ENCODE peak calls at places on chromosomes 11 and 22, in five cellular contexts. U is left ventricle myocardium inferior, W is thoracic aorta, I is epithelial cell of esophagus, J is lower lobe of right lung. X is an unnamed sample.

GRCh38 chr11:3169952-3170755 is 5.0 kb upstream of the OSBPL5 start:
- DNase-seq in U (no peak), W (no peak), I (no peak), J (peak; percentile 43), X (no peak)

GRCh38 chr11:120404495-120404894 is 68.3 kb downstream of the ARHGEF12 start:
- DNase-seq in U (no peak), W (no peak), I (no peak), J (no peak), X (no peak)

GRCh38 chr22:32649515-32650200 is 151.8 kb upstream of the TIMP3 start:
- DNase-seq in U (no peak), W (peak; percentile 16), I (no peak), J (no peak), X (no peak)

GRCh38 chr22:42326786-42327185 is 56.3 kb upstream of the TCF20 start:
- DNase-seq in U (no peak), W (no peak), I (peak; percentile 24), J (no peak), X (no peak)

GRCh38 chr22:19604711-19605268 is 80.6 kb upstream of the CLDN5 start:
- DNase-seq in U (no peak), W (no peak), I (no peak), J (no peak), X (no peak)

GRCh38 chr11:10409207-10409661 is 45.8 kb upstream of the AMPD3 start:
- DNase-seq in U (no peak), W (no peak), I (no peak), J (no peak), X (no peak)

GRCh38 chr11:117187007-117187406 is 8.5 kb downstream of the SIDT2 start:
- DNase-seq in U (no peak), W (no peak), I (no peak), J (peak; percentile 40), X (no peak)

GRCh38 chr11:64343740-64344133 is 3.7 kb downstream of the CCDC88B start:
- DNase-seq in U (no peak), W (no peak), I (peak; percentile 37), J (no peak), X (no peak)

GRCh38 chr11:129533395-129533794 is 157.7 kb downstream of the BARX2 start:
- DNase-seq in U (no peak), W (no peak), I (no peak), J (no peak), X (no peak)

DNA sequence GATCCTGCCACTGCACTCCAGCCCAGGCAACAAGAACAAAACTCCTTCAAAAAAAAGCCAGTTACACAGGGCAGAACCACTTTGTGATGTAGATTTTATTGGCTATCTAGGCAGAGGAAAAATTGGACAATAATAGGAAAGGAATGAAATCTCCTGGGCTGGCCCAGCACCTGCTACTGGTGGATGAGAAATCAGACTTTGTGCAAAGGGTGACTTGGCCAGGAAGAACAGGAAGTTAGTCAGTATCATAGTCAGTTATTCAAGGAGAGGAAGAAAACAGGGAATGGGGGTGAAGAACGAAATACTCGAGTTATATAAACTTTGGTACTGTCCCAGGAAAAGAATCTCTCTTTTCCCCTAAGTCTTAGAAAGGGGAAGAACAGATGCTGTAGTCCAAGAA is 11.0 kb upstream of the SPTBN2 start:
- DNase-seq in U (no peak), W (no peak), I (peak; percentile 68), J (no peak), X (no peak)
- TF ChIP-seq CTCF in U (no peak), W (no peak), I (no peak), J (no peak), X (no peak)

GRCh38 chr22:41226728-41227655 is 13.7 kb downstream of the CHADL start:
- DNase-seq in U (no peak), W (no peak), I (no peak), J (peak; percentile 58), X (no peak)

GRCh38 chr22:41229215-41229614 is 11.5 kb downstream of the CHADL start:
- DNase-seq in U (no peak), W (no peak), I (no peak), J (no peak), X (no peak)

GRCh38 chr22:41217553-41218157 is 12.5 kb downstream of the L3MBTL2 start:
- DNase-seq in U (peak; percentile 80), W (no peak), I (peak; percentile 87), J (peak; percentile 85), X (peak; percentile 53)

GRCh38 chr22:41222846-41223507 is 17.8 kb downstream of the CHADL start:
- DNase-seq in U (no peak), W (no peak), I (no peak), J (no peak), X (no peak)

DNA sequence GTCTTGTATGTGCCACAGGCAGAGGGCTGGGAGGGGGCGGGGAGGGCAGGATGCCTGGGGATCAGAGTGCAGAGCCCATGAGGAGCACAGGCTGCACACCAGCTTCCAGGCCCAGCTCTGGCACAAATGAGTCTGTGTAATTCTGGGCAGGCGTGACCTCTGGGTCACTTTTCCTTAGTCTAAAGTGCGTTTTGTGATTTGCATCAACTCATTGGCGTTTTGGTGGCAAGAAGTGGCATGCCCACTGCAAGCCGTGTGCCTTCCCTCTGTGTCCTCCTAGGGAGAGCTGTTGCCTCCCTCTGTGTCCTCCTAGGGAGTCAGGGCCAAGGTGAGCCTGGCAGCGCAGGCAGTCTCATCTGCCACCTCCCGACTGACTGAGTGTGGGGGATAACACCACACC is 17.2 kb downstream of the CHADL start:
- DNase-seq in U (no peak), W (no peak), I (no peak), J (no peak), X (no peak)
- TF ChIP-seq CTCF in U (no peak), W (no peak), I (no peak), J (no peak), X (no peak)

GRCh38 chr11:4891996-4892640 is 10.4 kb downstream of the OR51T1 start:
- DNase-seq in U (no peak), W (no peak), I (peak; percentile 58), J (no peak), X (no peak)
- TF ChIP-seq CTCF in U (no peak), W (no peak), I (no peak), J (no peak), X (peak; percentile 16)

DNA sequence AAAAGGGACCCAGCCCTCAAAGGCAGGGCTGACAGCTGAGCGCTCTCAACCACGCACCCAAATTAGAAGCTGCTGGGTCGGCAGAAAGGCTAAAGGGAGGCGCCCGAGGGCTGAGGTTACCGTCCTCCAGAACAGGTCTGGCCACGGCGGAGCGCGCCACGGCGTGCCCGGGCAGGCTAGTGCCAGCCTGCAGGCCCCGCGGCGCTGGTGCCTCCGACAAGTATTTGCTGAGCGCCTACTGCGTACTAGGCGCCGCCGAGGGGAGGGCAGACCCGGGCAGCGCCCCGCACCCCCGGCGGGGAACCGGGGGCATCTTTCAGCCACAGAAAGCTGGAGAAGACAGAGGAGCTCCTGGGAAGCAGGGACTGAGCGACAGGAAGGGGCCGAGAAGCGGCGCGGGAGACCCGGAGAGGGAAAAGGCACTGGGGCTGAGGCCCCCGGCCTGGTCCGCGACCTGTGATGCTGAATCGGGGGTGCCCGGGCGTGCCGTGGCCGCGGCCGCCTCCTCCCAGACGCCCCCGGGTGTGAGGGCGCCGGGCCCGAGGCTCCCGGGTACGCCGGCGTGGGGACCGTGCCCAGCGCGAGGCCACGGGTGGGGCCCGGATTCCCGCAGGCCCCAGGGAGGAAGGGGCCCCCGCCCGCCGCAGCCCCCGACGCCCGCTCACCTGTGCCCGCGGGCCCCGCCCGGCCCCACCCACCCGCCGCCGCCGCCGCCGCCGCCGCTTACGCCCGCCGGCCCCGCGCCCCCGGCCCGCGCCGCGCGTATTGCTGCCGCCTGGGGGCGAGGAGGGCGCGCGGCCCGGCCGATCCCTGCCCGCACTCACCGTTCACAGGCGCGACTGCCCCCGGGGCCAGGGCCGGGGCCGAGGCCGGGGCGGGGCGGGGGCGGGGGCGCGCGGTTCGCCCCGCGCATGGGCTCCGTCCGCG is 521 bp downstream of the HRAS start:
- DNase-seq in U (peak; percentile 26), W (no peak), I (peak; percentile 97), J (peak; percentile 75), X (no peak)
- TF ChIP-seq CTCF in U (no peak), W (no peak), I (no peak), J (no peak), X (peak; percentile 3)

DNA sequence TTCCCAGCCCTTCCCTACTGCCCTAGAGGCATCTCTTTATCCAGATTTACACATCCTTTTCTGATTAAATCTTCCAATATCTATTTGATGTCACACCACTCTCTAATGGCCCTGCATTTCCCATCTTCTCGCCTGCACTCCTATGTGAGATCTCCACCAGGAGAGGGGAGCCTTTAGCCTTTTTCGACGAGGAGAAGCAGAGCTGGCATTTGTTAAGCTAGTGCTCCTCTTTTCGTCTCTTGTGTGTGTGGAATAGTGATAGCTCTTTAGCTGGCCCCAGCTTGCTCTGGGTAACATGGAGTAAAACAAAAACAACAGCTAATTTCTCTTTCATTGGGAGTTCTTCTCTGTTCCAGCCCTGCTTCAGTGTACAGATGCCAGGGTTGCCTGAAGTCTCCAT is 536.5 kb downstream of the NTM start:
- DNase-seq in U (no peak), W (no peak), I (no peak), J (no peak), X (no peak)
- TF ChIP-seq CTCF in U (peak; percentile 27), W (no peak), I (peak; percentile 9), J (no peak), X (no peak)

DNA sequence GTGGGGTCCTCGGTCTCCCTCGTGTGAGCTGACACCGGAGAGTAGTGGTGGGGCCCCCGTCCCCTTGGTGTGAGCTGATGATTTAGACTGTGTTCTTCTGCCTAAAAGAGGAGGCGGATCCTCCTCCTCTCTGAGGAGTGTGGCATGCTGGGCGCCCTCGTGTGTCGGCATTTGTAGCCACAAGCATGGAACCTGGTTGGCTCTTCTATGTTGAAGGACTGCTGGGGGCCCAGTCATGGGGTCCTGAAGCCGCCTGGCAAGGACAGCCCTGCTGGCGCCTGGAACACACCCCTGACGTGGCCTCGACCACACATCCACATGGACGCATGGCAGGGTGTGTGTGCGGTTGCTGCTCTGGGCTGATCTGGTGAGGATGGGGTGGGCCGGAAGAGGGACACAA is 50.2 kb downstream of the AP2A2 start:
- DNase-seq in U (no peak), W (no peak), I (peak; percentile 36), J (no peak), X (no peak)
- TF ChIP-seq CTCF in U (no peak), W (no peak), I (peak; percentile 50), J (no peak), X (no peak)

GRCh38 chr11:70799386-70799785 is 401.1 kb downstream of the CTTN start:
- DNase-seq in U (no peak), W (no peak), I (no peak), J (no peak), X (no peak)

GRCh38 chr11:70798296-70798695 is 400.0 kb downstream of the CTTN start:
- DNase-seq in U (no peak), W (no peak), I (no peak), J (peak; percentile 37), X (no peak)

GRCh38 chr11:70790671-70791300 is 392.5 kb downstream of the CTTN start:
- DNase-seq in U (no peak), W (no peak), I (no peak), J (peak; percentile 10), X (no peak)

GRCh38 chr11:70802185-70802584 is 403.9 kb downstream of the CTTN start:
- DNase-seq in U (no peak), W (no peak), I (no peak), J (no peak), X (no peak)

GRCh38 chr11:70796601-70797000 is 398.3 kb downstream of the CTTN start:
- DNase-seq in U (no peak), W (no peak), I (peak; percentile 2), J (peak; percentile 19), X (no peak)
- TF ChIP-seq CTCF in U (no peak), W (no peak), I (no peak), J (no peak), X (peak; percentile 29)

X was measured in GM12864.